ENCODE peak calls at places on chromosomes 6 and 20, in four cellular contexts. M is tibial nerve, I is K562, E is upper lobe of left lung. Q is an unnamed sample.

GRCh38 chr6:119347466-119348307 is 1.9 kb downstream of the MAN1A1 start:
- DNase-seq in M (peak; percentile 41), I (peak; percentile 85), E (peak; percentile 87), Q (peak; percentile 69)

GRCh38 chr6:111865049-111865585 is 8.1 kb downstream of the FYN start:
- DNase-seq in M (no peak), I (no peak), E (no peak), Q (no peak)

GRCh38 chr6:166202321-166202733 is 34.7 kb upstream of the TBXT start:
- DNase-seq in M (no peak), I (peak; percentile 14), E (no peak), Q (no peak)

GRCh38 chr6:166449641-166450040 is 66.9 kb upstream of the MPC1 start:
- DNase-seq in M (no peak), I (no peak), E (peak; percentile 15), Q (no peak)

GRCh38 chr6:37155394-37156312 is 14.3 kb upstream of the PIM1 start:
- DNase-seq in M (no peak), I (peak; percentile 76), E (no peak), Q (no peak)

GRCh38 chr20:62875419-62876355 is 14.1 kb upstream of the TCFL5 start:
- DNase-seq in M (peak; percentile 53), I (peak; percentile 91), E (peak; percentile 68), Q (peak; percentile 93)

GRCh38 chr6:169592558-169592957 is 109.3 kb downstream of the WDR27 start:
- DNase-seq in M (no peak), I (peak; percentile 30), E (no peak), Q (no peak)

GRCh38 chr20:7959484-7959883 is 19.2 kb upstream of the HAO1 start:
- DNase-seq in M (no peak), I (no peak), E (peak; percentile 43), Q (no peak)

GRCh38 chr6:36249010-36249409 is 20.9 kb upstream of the PNPLA1 start:
- DNase-seq in M (no peak), I (no peak), E (no peak), Q (no peak)

GRCh38 chr6:30889921-30890645 is 5.8 kb downstream of the DDR1 start:
- DNase-seq in M (no peak), I (no peak), E (no peak), Q (no peak)

GRCh38 chr20:53688085-53688484 is 94.4 kb upstream of the ZNF217 start:
- DNase-seq in M (no peak), I (no peak), E (no peak), Q (no peak)

GRCh38 chr6:168895102-168895812 is 358.4 kb downstream of the THBS2 start:
- DNase-seq in M (peak; percentile 78), I (peak; percentile 81), E (peak; percentile 81), Q (peak; percentile 89)

GRCh38 chr20:51768759-51769517 is 748 bp upstream of the ATP9A start:
- DNase-seq in M (no peak), I (no peak), E (no peak), Q (peak; percentile 64)
- H3K4me3 ChIP-seq in M (peak overlapping the region; percentile 31), I (no peak overlapping the region), E (peak overlapping the region; percentile 17), Q (no peak overlapping the region)

DNA sequence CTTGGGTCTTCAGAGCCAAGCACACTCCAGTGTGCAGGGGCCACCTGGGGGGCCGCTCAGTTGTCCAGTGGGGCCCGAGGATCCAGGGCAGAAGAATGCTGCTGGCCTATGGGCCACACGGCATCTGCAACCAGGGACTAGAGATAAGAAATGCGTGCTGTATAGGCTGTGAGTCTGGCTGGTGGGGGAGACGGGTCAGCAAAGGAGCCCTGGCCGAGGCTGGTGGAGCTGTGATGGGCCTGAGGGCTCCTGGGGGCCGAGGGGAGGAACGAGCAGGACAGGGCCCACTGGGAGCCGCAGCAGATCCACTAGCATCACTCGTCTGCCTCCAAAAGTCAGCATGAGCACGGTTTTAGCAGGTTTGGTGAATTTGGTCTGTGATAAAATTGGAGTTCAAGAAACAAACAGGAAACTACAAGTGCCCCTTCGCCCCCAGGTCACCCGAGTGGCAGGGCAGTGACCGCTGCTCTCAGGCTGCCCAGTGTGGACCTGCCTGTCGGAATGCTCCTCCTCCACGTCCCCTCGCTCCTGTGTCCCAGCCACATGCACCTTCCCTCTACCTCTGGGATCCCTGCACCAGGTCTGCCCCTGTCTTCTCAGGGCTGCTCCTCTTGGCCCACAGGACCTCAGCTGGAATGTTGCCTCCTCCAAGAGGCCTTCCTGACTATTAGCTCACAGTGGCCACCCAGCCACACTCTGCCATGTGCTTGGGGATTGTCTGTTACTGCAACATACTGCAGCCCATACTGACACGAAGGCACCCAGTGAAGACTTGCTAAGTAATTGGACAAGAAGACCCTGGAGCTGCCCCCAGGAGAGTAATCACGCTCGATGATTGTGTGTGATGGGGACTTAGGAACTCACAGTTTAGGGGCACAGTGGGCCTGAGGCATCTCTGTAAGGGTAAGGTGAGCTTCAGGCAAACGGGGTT is 10.9 kb downstream of the ACSS1 start:
- DNase-seq in M (no peak), I (no peak), E (no peak), Q (peak; percentile 49)
- TF ChIP-seq CTCF in M (no peak), I (no peak), E (no peak), Q (no peak)

DNA sequence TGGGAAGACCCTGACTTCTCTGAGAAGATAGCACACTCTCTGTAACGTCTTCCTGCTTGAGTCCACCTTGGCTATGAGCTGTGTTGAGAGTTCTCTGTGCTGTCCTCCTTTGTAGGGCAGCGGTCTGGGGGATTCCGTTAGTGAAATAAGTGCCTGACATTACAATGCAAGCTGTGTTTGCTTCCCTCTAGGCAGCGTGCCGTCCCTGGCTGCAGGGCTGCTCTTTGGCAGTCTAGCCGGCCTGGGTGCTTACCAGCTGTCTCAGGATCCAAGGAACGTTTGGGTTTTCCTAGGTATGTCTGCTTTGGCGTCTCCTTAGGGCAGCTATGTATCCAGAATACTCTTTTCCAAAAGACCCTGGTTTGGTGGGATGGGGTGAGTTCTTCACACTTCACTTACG is 2.8 kb downstream of the TMEM14C start:
- DNase-seq in M (no peak), I (peak; percentile 29), E (no peak), Q (no peak)
- H3K27ac ChIP-seq in M (no peak overlapping the region), I (peak overlapping the region; percentile 88), E (no peak overlapping the region), Q (no peak overlapping the region)

GRCh38 chr20:48171626-48172025 is 386.3 kb upstream of the SULF2 start:
- DNase-seq in M (no peak), I (no peak), E (no peak), Q (no peak)
- H3K4me3 ChIP-seq in M (no peak overlapping the region), I (no peak overlapping the region), E (no peak overlapping the region), Q (no peak overlapping the region)

DNA sequence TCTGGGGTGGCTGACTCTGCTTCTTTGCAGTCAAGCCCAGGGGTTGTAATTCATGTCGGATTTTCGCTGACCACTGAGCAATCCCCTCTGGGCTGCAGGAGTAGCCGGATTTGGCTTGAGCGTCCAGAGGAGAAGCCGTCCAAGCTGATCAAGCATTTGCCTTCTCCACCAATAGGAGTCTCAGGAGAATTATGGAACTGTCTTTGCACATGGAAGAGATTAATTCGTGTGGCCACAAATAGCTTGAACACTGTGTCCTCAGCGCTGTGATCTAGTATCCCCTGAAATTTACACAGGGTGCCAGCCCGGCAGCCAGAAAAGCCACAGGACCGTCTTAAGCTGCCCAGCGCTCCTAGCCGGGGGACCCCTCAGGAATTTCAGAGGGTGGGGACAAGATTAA is 37.1 kb downstream of the EYA2 start:
- DNase-seq in M (peak; percentile 68), I (no peak), E (no peak), Q (peak; percentile 89)
- TF ChIP-seq CTCF in M (no peak), I (no peak), E (no peak), Q (no peak)

DNA sequence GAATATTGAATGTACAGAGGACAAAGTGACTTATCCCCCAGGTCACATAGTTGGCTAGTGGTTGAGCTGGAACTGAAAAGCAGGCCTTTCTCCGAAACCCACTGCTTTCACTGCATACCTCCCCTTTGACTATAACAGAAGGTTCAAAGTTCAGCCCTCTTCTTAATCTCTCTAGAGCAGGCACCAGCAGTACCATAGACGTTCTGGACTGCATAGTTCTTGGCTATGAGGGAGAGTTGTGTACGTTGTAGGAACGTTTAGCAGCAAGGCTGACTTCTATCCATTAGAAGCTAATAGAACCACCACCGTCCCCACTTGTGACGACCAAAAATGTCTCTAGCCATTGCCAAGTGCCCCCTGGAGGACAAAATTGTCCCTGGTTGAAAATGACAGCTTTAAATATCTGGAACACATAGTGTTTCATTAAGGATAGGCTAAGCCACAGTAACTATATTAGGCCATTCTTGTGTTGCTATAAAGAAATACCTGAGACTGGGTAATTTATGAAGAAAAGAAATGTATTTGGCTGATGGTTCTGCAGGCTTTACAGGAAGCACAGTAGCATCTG is 123.8 kb upstream of the MTHFD1L start:
- DNase-seq in M (peak; percentile 46), I (peak; percentile 31), E (no peak), Q (no peak)
- H3K27ac ChIP-seq in M (no peak overlapping the region), I (no peak overlapping the region), E (no peak overlapping the region), Q (no peak overlapping the region)

GRCh38 chr20:37328149-37328945 is 17.6 kb upstream of the SRC start:
- DNase-seq in M (no peak), I (no peak), E (no peak), Q (no peak)
- H3K4me3 ChIP-seq in M (no peak overlapping the region), I (no peak overlapping the region), E (no peak overlapping the region), Q (no peak overlapping the region)

GRCh38 chr6:39362487-39362865 is 40.0 kb upstream of the KCNK16 start:
- DNase-seq in M (no peak), I (peak; percentile 27), E (no peak), Q (no peak)
- TF ChIP-seq CTCF in M (no peak), I (no peak), E (no peak), Q (no peak)

GRCh38 chr6:21426841-21427490 is 166.6 kb upstream of the SOX4 start:
- DNase-seq in M (no peak), I (no peak), E (no peak), Q (no peak)
- H3K27ac ChIP-seq in M (no peak overlapping the region), I (no peak overlapping the region), E (no peak overlapping the region), Q (no peak overlapping the region)

GRCh38 chr20:25059487-25059820 is 1.5 kb upstream of the ACSS1 start:
- DNase-seq in M (no peak), I (no peak), E (no peak), Q (no peak)
- H3K4me3 ChIP-seq in M (no peak overlapping the region), I (no peak overlapping the region), E (no peak overlapping the region), Q (no peak overlapping the region)

Q was measured in suprapubic skin.